ENCODE peak calls at places on chromosomes 4 and X, in four cellular contexts. D is uterus; Y is stimulated activated CD8-positive, alpha-beta memory T cell treated with anti-CD3 and anti-CD28 coated beads, Interleukin-4, amount 100 ng/mL, for 1 hour; C is immature natural killer cell. F is an unnamed sample.

GRCh38 chrX:120752431-120753128 is 122.7 kb upstream of the C1GALT1C1 start:
- DNase-seq in C (no peak), D (peak), Y (no peak), F (no peak)

GRCh38 chr4:183082053-183082452 is 17.0 kb upstream of the WWC2 start:
- DNase-seq in C (no peak), D (no peak), Y (no peak), F (no peak)

GRCh38 chrX:151806967-151807540 is 72.5 kb downstream of the CNGA2 start:
- DNase-seq in C (no peak), D (no peak), Y (no peak), F (no peak)

GRCh38 chrX:71911731-71912050 is 1.0 kb downstream of the NHSL2 start:
- DNase-seq in Y (no peak), C (no peak), D (peak), F (no peak)

GRCh38 chr4:72987741-72988729 is 81.5 kb downstream of the COX18 start:
- DNase-seq in D (no peak), C (no peak), Y (no peak), F (no peak)

GRCh38 chr4:150739591-150739990 is 157.6 kb downstream of the MAB21L2 start:
- DNase-seq in Y (no peak), C (no peak), D (no peak), F (no peak)

GRCh38 chr4:25258980-25259578 is 25.2 kb downstream of the PI4K2B start:
- DNase-seq in D (no peak), C (no peak), Y (no peak), F (no peak)

GRCh38 chrX:47358387-47359065 is 11.9 kb upstream of the ZNF157 start:
- DNase-seq in C (peak), Y (no peak), D (no peak), F (peak)

GRCh38 chr4:86556791-86557415 is 37.2 kb upstream of the PTPN13 start:
- DNase-seq in C (no peak), Y (no peak), D (no peak), F (no peak)

GRCh38 chrX:107755721-107756120 is 19.9 kb downstream of the TSC22D3 start:
- DNase-seq in Y (no peak), D (no peak), C (no peak), F (no peak)

GRCh38 chr4:6296026-6296425 is 26.4 kb downstream of the WFS1 start:
- DNase-seq in Y (no peak), D (no peak), C (no peak), F (no peak)

GRCh38 chr4:53089940-53090729 is 228.0 kb downstream of the RASL11B start:
- DNase-seq in Y (no peak), C (no peak), D (no peak), F (no peak)

GRCh38 chr4:113758361-113758760 is 3.2 kb downstream of the CAMK2D start:
- DNase-seq in C (no peak), Y (no peak), D (no peak), F (no peak)

GRCh38 chr4:4506961-4507360 is 34.9 kb downstream of the STX18 start:
- DNase-seq in Y (no peak), D (peak), C (no peak), F (no peak)

GRCh38 chr4:82588871-82589270 is 27.1 kb upstream of the TMEM150C start:
- DNase-seq in C (no peak), Y (no peak), D (no peak), F (no peak)

GRCh38 chrX:140180585-140180984 is 215.3 kb upstream of the CXorf66 start:
- DNase-seq in D (no peak), C (no peak), Y (no peak), F (no peak)

GRCh38 chr4:40749717-40750460 is at the start of gene NSUN7:
- DNase-seq in Y (no peak), D (peak), C (no peak), F (no peak)

GRCh38 chr4:1808851-1809753 is 16.0 kb downstream of the FGFR3 start:
- DNase-seq in Y (no peak), D (no peak), C (no peak), F (no peak)

GRCh38 chr4:173252024-173252935 is 81.9 kb downstream of the HMGB2 start:
- DNase-seq in C (no peak), Y (no peak), D (peak), F (no peak)

GRCh38 chr4:183408791-183409190 is 35.6 kb upstream of the CDKN2AIP start:
- DNase-seq in D (no peak), Y (no peak), C (no peak), F (no peak)

GRCh38 chr4:5389756-5390155 is 318.6 kb downstream of the EVC2 start:
- DNase-seq in C (no peak), Y (no peak), D (no peak), F (no peak)

GRCh38 chrX:71163010-71163409 is 18.4 kb downstream of the NLGN3 start:
- DNase-seq in D (no peak), Y (no peak), C (no peak), F (no peak)

GRCh38 chrX:117538441-117539418 is 577.9 kb downstream of the KLHL13 start:
- DNase-seq in D (no peak), C (no peak), Y (no peak), F (no peak)

GRCh38 chr4:140367738-140368137 is 5.7 kb upstream of the SCOC start:
- DNase-seq in C (no peak), D (no peak), Y (no peak), F (no peak)

GRCh38 chr4:177041356-177041755 is 248.6 kb upstream of the VEGFC start:
- DNase-seq in C (no peak), Y (no peak), D (no peak), F (no peak)

GRCh38 chr4:83297548-83298260 is 13.1 kb upstream of the COQ2 start:
- DNase-seq in D (no peak), Y (no peak), C (peak), F (peak)

GRCh38 chrX:11836284-11836683 is 78.2 kb downstream of the MSL3 start:
- DNase-seq in C (no peak), D (no peak), Y (no peak), F (no peak)

GRCh38 chr4:6333301-6334202 is 63.9 kb downstream of the WFS1 start:
- DNase-seq in C (no peak), D (no peak), Y (no peak), F (no peak)

GRCh38 chrX:11562570-11562969 is 103.2 kb downstream of the ARHGAP6 start:
- DNase-seq in C (no peak), D (no peak), Y (no peak), F (no peak)

GRCh38 chr4:118225521-118225920 is 127.3 kb downstream of the PRSS12 start:
- DNase-seq in D (no peak), C (no peak), Y (no peak), F (no peak)

GRCh38 chr4:186088516-186088915 is 16.0 kb upstream of the FAM149A start:
- DNase-seq in D (no peak), C (no peak), Y (no peak), F (no peak)